ENCODE peak calls at places on chromosomes 1 and 21, in five cellular contexts. X is AG04450, K is K562, E is right lobe of liver, N is DND-41. O is an unnamed sample.

GRCh38 chr1:29838738-29839320 is 602.5 kb downstream of the PTPRU start:
- DNase-seq in X (no peak), K (no peak), E (no peak), N (no peak), O (no peak)

GRCh38 chr1:84946631-84947030 is 50.3 kb downstream of the MCOLN2 start:
- DNase-seq in X (peak), K (no peak), E (no peak), N (no peak), O (peak)

GRCh38 chr21:18986197-18986596 is 582.6 kb upstream of the TMPRSS15 start:
- DNase-seq in X (no peak), K (no peak), E (no peak), N (no peak), O (no peak)

GRCh38 chr1:72915581-72915980 is 633.2 kb upstream of the NEGR1 start:
- DNase-seq in X (no peak), K (no peak), E (no peak), N (no peak), O (no peak)

GRCh38 chr1:228207381-228207810 is 448 bp upstream of the OBSCN start:
- DNase-seq in X (no peak), K (no peak), E (no peak), N (no peak), O (no peak)

GRCh38 chr1:96236156-96236739 is 485.3 kb upstream of the PTBP2 start:
- DNase-seq in X (peak), K (no peak), E (no peak), N (peak), O (peak)

GRCh38 chr1:9235123-9235513 is 544 bp downstream of the H6PD start:
- DNase-seq in X (no peak), K (no peak), E (no peak), N (no peak), O (peak)

GRCh38 chr1:43796111-43796581 is 88.8 kb downstream of the ST3GAL3 start:
- DNase-seq in X (no peak), K (no peak), E (no peak), N (no peak), O (no peak)

GRCh38 chr1:147800852-147801251 is 40.5 kb upstream of the GJA5 start:
- DNase-seq in X (no peak), K (no peak), E (no peak), N (no peak), O (no peak)

GRCh38 chr1:168609133-168609715 is 32.8 kb downstream of the XCL1 start:
- DNase-seq in X (no peak), K (no peak), E (no peak), N (no peak), O (no peak)

GRCh38 chr1:13583964-13584791 is 546 bp downstream of the PDPN start:
- DNase-seq in X (no peak), K (no peak), E (no peak), N (no peak), O (no peak)

GRCh38 chr1:86151427-86151826 is 5.1 kb downstream of the COL24A1 start:
- DNase-seq in X (peak), K (no peak), E (no peak), N (no peak), O (peak)

GRCh38 chr1:192758492-192758891 is 50.3 kb upstream of the RGS2 start:
- DNase-seq in X (no peak), K (no peak), E (no peak), N (no peak), O (no peak)

GRCh38 chr1:43539726-43540434 is 9.2 kb downstream of the PTPRF start:
- DNase-seq in X (no peak), K (no peak), E (no peak), N (no peak), O (no peak)

GRCh38 chr1:244049969-244050834 is 881 bp upstream of the ZBTB18 start:
- DNase-seq in X (no peak), K (no peak), E (no peak), N (peak), O (no peak)

GRCh38 chr1:44707959-44708831 is 22.8 kb downstream of the RNU5D-1 start:
- DNase-seq in X (no peak), K (peak), E (no peak), N (peak), O (no peak)

GRCh38 chr1:119882172-119883029 is 13.9 kb downstream of the ADAM30 start:
- DNase-seq in X (no peak), K (no peak), E (no peak), N (no peak), O (no peak)

GRCh38 chr1:99546432-99547416 is 99.2 kb upstream of the PALMD start:
- DNase-seq in X (no peak), K (no peak), E (no peak), N (no peak), O (no peak)

GRCh38 chr1:28926629-28927441 is 12.5 kb downstream of the EPB41 start:
- DNase-seq in X (no peak), K (peak), E (no peak), N (peak), O (no peak)

GRCh38 chr1:234826352-234826751 is 216.4 kb upstream of the IRF2BP2 start:
- DNase-seq in X (no peak), K (no peak), E (no peak), N (no peak), O (no peak)

GRCh38 chr1:63463248-63463647 is 59.8 kb downstream of the ITGB3BP start:
- DNase-seq in X (no peak), K (no peak), E (no peak), N (no peak), O (peak)

GRCh38 chr1:87330201-87330953 is 1.7 kb downstream of the LMO4 start:
- DNase-seq in X (no peak), K (peak), E (no peak), N (peak), O (peak)

GRCh38 chr1:180530501-180530900 is 28.1 kb upstream of the ACBD6 start:
- DNase-seq in X (peak), K (no peak), E (no peak), N (no peak), O (peak)

GRCh38 chr1:64062941-64063581 is 140.4 kb upstream of the UBE2U start:
- DNase-seq in X (no peak), K (no peak), E (no peak), N (no peak), O (peak)

GRCh38 chr21:43986544-43987451 is 25.3 kb upstream of the TRAPPC10 start:
- DNase-seq in X (no peak), K (no peak), E (no peak), N (no peak), O (no peak)

GRCh38 chr21:43987509-43987908 is 24.6 kb upstream of the TRAPPC10 start:
- DNase-seq in X (no peak), K (no peak), E (no peak), N (no peak), O (no peak)

GRCh38 chr21:43989401-43989800 is 22.7 kb upstream of the TRAPPC10 start:
- DNase-seq in X (no peak), K (no peak), E (no peak), N (no peak), O (no peak)

GRCh38 chr21:43988016-43988415 is 24.1 kb upstream of the TRAPPC10 start:
- DNase-seq in X (no peak), K (no peak), E (no peak), N (no peak), O (no peak)

DNA sequence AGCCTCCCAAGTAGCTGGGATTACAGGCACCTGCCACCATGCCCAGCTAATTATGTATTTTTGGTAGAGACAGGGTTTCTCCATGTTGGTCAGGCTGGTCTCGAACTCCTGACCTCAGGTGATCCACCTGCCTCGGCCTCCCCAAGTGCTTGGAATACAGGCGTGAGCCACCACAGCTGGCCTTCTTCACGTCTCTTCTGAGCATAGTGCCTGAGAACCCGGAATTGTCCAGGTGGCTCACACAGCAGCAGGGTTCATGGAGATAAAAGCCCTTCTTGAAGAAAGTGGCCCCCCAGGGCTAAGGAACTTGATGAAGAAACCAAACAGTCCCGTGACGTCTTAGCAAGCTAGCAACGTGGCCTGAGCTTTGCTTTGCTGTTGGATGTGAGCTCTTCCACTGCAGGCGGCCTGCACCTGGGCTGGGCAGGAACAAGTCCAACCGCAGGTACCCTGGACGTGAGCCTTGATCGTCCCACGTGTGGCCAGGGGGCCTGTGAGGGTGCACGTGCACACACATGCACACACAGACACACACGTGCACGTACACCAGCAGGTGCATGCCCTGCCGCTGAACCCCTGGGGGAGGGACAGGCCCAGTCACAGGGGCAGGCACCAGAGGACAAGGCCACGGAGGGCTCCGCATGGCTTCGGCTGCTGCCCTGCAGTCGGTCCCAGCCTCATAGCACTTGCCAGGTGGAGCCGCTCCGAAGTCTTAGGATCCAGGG is 23.4 kb upstream of the TRAPPC10 start:
- DNase-seq in X (no peak), K (no peak), E (no peak), N (no peak), O (no peak)
- TF ChIP-seq CTCF in X (no peak), K (no peak), E (no peak), N (no peak), O (no peak)

GRCh38 chr1:18004257-18004656 is 103.3 kb upstream of the IGSF21 start:
- DNase-seq in X (no peak), K (no peak), E (peak), N (no peak), O (no peak)

GRCh38 chr1:18007391-18008106 is 100.0 kb upstream of the IGSF21 start:
- DNase-seq in X (no peak), K (no peak), E (no peak), N (no peak), O (no peak)

GRCh38 chr1:18008116-18008515 is 99.5 kb upstream of the IGSF21 start:
- DNase-seq in X (no peak), K (no peak), E (no peak), N (no peak), O (no peak)

GRCh38 chr1:18001725-18002124 is 105.9 kb upstream of the IGSF21 start:
- DNase-seq in X (no peak), K (no peak), E (no peak), N (no peak), O (no peak)

DNA sequence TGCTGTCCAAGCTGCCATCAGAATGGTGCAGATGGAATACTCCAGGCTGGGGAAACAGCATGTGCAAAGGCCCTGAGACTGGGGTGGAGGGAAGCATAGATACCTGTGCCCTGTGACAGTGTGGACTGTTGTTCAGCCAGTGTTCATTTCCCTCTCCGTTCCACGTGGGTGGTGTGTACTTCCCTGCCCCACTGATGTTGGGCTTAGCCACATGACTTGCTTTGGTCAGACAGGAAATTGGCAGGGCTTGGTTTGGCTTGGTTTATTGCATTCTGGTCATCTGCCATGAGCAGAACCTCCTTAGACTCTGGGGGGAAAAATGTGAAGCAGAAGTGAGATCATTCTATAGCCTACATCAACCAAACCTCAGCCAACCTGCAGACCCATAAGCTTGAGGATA is 102.4 kb upstream of the IGSF21 start:
- DNase-seq in X (no peak), K (no peak), E (no peak), N (no peak), O (no peak)
- H3K27ac ChIP-seq in X (no peak), K (no peak), E (no peak), N (no peak), O (no peak)

GRCh38 chr1:88936223-88936523 is 44.8 kb upstream of the GTF2B start:
- DNase-seq in X (no peak), K (no peak), E (no peak), N (no peak), O (no peak)

GRCh38 chr1:88936760-88937342 is 45.5 kb upstream of the GTF2B start:
- DNase-seq in X (no peak), K (no peak), E (no peak), N (no peak), O (no peak)

DNA sequence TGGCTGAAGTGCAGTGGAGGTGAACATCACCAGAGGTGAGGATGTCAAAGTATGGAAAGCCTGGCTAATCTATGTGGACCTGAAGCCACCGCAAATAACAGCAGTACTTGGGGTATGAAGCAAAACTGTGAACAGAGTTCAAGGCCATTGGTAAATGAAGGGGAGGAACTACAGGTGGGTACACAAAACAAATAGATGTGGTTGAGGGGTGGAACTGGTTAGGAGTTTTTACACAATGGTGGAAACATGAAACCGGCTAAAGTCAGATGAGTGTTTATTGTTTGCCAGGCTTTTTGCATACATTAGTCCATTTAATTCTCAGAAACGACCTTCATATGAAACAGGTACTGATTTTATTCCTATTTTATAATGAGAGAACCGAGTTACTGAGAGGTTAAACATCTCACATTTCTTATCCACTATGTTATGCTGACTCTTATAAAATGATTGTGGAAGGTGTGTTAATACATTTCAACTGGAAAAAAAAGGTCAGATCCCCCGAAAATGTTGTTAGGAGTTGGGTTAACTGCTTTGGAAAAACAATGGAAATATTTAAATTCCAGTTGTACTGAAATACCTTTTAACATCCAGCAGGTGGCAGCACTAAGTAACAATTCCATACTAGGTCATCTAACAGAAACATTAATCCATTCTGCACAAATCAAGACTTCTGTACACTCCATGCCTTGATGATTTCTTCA is 44.3 kb upstream of the GTF2B start:
- DNase-seq in X (peak), K (peak), E (no peak), N (no peak), O (no peak)
- TF ChIP-seq CTCF in X (peak), K (peak), E (peak), N (peak), O (peak)

DNA sequence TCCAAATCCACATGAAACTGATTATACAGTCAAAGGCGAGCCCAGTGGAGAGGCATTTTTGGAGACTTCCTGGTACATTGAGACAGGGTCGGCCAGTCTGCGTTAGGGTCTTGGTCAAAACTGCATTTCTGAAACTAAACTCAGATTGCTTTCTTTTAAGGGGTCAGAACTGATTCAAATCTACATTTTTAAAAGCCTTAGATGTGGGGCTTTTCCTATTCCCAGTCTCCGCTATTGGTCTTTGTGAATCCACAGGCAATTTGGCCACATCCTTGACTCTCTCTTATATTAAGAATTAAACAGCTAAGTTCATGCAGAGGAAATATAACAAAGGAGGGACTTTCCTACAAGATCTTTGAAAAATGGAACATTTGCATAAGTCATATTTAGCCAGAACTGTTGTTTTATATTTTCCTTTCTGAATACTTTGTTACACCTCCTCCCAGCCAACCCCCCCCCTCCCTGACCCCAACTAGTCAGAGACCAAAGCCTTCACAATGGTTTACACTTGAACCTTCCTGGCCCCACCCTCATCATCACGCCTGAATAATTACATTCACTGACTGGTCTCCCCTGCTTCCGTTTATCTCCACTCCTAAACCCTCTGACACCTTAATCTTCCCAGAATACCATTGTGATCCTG is 30.9 kb downstream of the SELL start:
- DNase-seq in X (no peak), K (no peak), E (no peak), N (no peak), O (no peak)
- H3K27ac ChIP-seq in X (no peak), K (no peak), E (no peak), N (no peak), O (no peak)

GRCh38 chr1:26695417-26696190 is at the start of gene ARID1A:
- DNase-seq in X (peak), K (peak), E (peak), N (peak), O (peak)
- TF ChIP-seq CTCF in X (peak), K (no peak), E (no peak), N (peak), O (peak)

GRCh38 chr1:2146836-2147517 is 47.6 kb downstream of the FAAP20 start:
- DNase-seq in X (no peak), K (no peak), E (no peak), N (no peak), O (no peak)
- H3K27ac ChIP-seq in X (no peak), K (no peak), E (no peak), N (no peak), O (no peak)